ENCODE peak calls at places on chromosomes 7 and 10, in eight cellular contexts. One of them, this sample, is unnamed.
A peak's percentile ranks its signal among the peaks of the same experiment; 100 is the strongest.

GRCh38 chr10:79386637-79387465 is 39.6 kb downstream of the PPIF start:
- DNase-seq in tibial artery: peak; percentile 18
- DNase-seq in GM13977: no peak
- DNase-seq in GM10248: peak; percentile 14
- DNase-seq in coronary artery: peak; percentile 68
- DNase-seq in lung: peak; percentile 26
- DNase-seq in fibroblast of the aortic adventitia: no peak
- DNase-seq in kidney epithelial cell: no peak
- DNase-seq in this sample: peak; percentile 11

GRCh38 chr10:4280481-4281206 is 495.6 kb upstream of the KLF6 start:
- DNase-seq in kidney epithelial cell: no peak
- DNase-seq in coronary artery: no peak
- DNase-seq in GM13977: no peak
- DNase-seq in lung: no peak
- DNase-seq in fibroblast of the aortic adventitia: peak; percentile 54
- DNase-seq in GM10248: no peak
- DNase-seq in tibial artery: no peak
- DNase-seq in this sample: no peak

GRCh38 chr7:98974906-98975816 is 96.8 kb downstream of the TRRAP start:
- DNase-seq in lung: no peak
- DNase-seq in tibial artery: no peak
- DNase-seq in kidney epithelial cell: no peak
- DNase-seq in GM10248: no peak
- DNase-seq in coronary artery: no peak
- DNase-seq in GM13977: no peak
- DNase-seq in fibroblast of the aortic adventitia: no peak
- DNase-seq in this sample: no peak

GRCh38 chr7:143382126-143382790 is 1.1 kb downstream of the ZYX start:
- DNase-seq in kidney epithelial cell: no peak
- DNase-seq in fibroblast of the aortic adventitia: no peak
- DNase-seq in tibial artery: no peak
- DNase-seq in GM13977: no peak
- DNase-seq in coronary artery: no peak
- DNase-seq in lung: no peak
- DNase-seq in GM10248: no peak
- DNase-seq in this sample: no peak

GRCh38 chr10:97479939-97480338 is 18.3 kb downstream of the MMS19 start:
- DNase-seq in tibial artery: no peak
- DNase-seq in GM10248: no peak
- DNase-seq in coronary artery: no peak
- DNase-seq in kidney epithelial cell: no peak
- DNase-seq in GM13977: no peak
- DNase-seq in lung: no peak
- DNase-seq in fibroblast of the aortic adventitia: no peak
- DNase-seq in this sample: no peak

GRCh38 chr10:132059760-132060508 is 5.8 kb upstream of the JAKMIP3 start:
- DNase-seq in GM10248: no peak
- DNase-seq in lung: no peak
- DNase-seq in GM13977: no peak
- DNase-seq in coronary artery: peak; percentile 43
- DNase-seq in kidney epithelial cell: no peak
- DNase-seq in fibroblast of the aortic adventitia: no peak
- DNase-seq in tibial artery: no peak
- DNase-seq in this sample: no peak

GRCh38 chr7:27184342-27185012 is 555 bp downstream of the HOXA11 start:
- DNase-seq in GM10248: no peak
- DNase-seq in coronary artery: peak; percentile 71
- DNase-seq in kidney epithelial cell: no peak
- DNase-seq in GM13977: peak; percentile 75
- DNase-seq in lung: no peak
- DNase-seq in tibial artery: peak; percentile 45
- DNase-seq in fibroblast of the aortic adventitia: no peak
- DNase-seq in this sample: peak; percentile 44

GRCh38 chr7:158684329-158684728 is 20.3 kb downstream of the NCAPG2 start:
- DNase-seq in tibial artery: no peak
- DNase-seq in GM10248: no peak
- DNase-seq in fibroblast of the aortic adventitia: peak; percentile 54
- DNase-seq in kidney epithelial cell: no peak
- DNase-seq in GM13977: no peak
- DNase-seq in lung: no peak
- DNase-seq in coronary artery: no peak
- DNase-seq in this sample: no peak

GRCh38 chr7:24133691-24134090 is 150.3 kb upstream of the NPY start:
- DNase-seq in GM10248: no peak
- DNase-seq in fibroblast of the aortic adventitia: no peak
- DNase-seq in lung: no peak
- DNase-seq in GM13977: no peak
- DNase-seq in tibial artery: no peak
- DNase-seq in kidney epithelial cell: no peak
- DNase-seq in coronary artery: no peak
- DNase-seq in this sample: no peak

GRCh38 chr7:47326808-47327207 is 255.1 kb downstream of the TNS3 start:
- DNase-seq in GM13977: no peak
- DNase-seq in lung: no peak
- DNase-seq in GM10248: no peak
- DNase-seq in coronary artery: peak; percentile 73
- DNase-seq in tibial artery: peak; percentile 60
- DNase-seq in fibroblast of the aortic adventitia: peak; percentile 87
- DNase-seq in kidney epithelial cell: no peak
- DNase-seq in this sample: no peak

GRCh38 chr7:38382627-38383026 is 109.2 kb upstream of the TARP start:
- DNase-seq in lung: no peak
- DNase-seq in GM13977: no peak
- DNase-seq in tibial artery: no peak
- DNase-seq in GM10248: no peak
- DNase-seq in kidney epithelial cell: no peak
- DNase-seq in coronary artery: no peak
- DNase-seq in fibroblast of the aortic adventitia: peak; percentile 16
- DNase-seq in this sample: no peak

GRCh38 chr7:148662646-148663045 is 36.1 kb upstream of the CUL1 start:
- DNase-seq in tibial artery: no peak
- DNase-seq in GM10248: no peak
- DNase-seq in lung: no peak
- DNase-seq in kidney epithelial cell: no peak
- DNase-seq in GM13977: no peak
- DNase-seq in fibroblast of the aortic adventitia: no peak
- DNase-seq in coronary artery: no peak
- DNase-seq in this sample: no peak

GRCh38 chr10:34078798-34079470 is 736.2 kb downstream of the PARD3 start:
- DNase-seq in fibroblast of the aortic adventitia: peak; percentile 90
- DNase-seq in lung: peak; percentile 38
- DNase-seq in kidney epithelial cell: no peak
- DNase-seq in tibial artery: peak; percentile 75
- DNase-seq in coronary artery: peak; percentile 86
- DNase-seq in GM13977: no peak
- DNase-seq in GM10248: no peak
- DNase-seq in this sample: no peak

GRCh38 chr7:18961997-18962396 is 155.4 kb downstream of the TWIST1 start:
- DNase-seq in kidney epithelial cell: no peak
- DNase-seq in fibroblast of the aortic adventitia: peak; percentile 76
- DNase-seq in GM10248: no peak
- DNase-seq in coronary artery: no peak
- DNase-seq in GM13977: no peak
- DNase-seq in lung: no peak
- DNase-seq in tibial artery: no peak
- DNase-seq in this sample: no peak

GRCh38 chr7:99499356-99499712 is 747 bp downstream of the ZNF394 start:
- DNase-seq in lung: no peak
- DNase-seq in GM10248: peak; percentile 41
- DNase-seq in fibroblast of the aortic adventitia: peak; percentile 17
- DNase-seq in kidney epithelial cell: no peak
- DNase-seq in GM13977: peak; percentile 36
- DNase-seq in coronary artery: no peak
- DNase-seq in tibial artery: no peak
- DNase-seq in this sample: no peak

GRCh38 chr7:68314208-68314607 is 1284.1 kb upstream of the AUTS2 start:
- DNase-seq in lung: no peak
- DNase-seq in kidney epithelial cell: no peak
- DNase-seq in GM13977: no peak
- DNase-seq in fibroblast of the aortic adventitia: no peak
- DNase-seq in coronary artery: no peak
- DNase-seq in GM10248: no peak
- DNase-seq in tibial artery: no peak
- DNase-seq in this sample: no peak

GRCh38 chr7:13988011-13988410 is 1.5 kb downstream of the ETV1 start:
- DNase-seq in coronary artery: no peak
- DNase-seq in kidney epithelial cell: no peak
- DNase-seq in GM13977: no peak
- DNase-seq in lung: no peak
- DNase-seq in fibroblast of the aortic adventitia: peak; percentile 51
- DNase-seq in GM10248: no peak
- DNase-seq in tibial artery: no peak
- DNase-seq in this sample: no peak

GRCh38 chr7:322708-323111 is 32.7 kb downstream of the FOXL3 start:
- DNase-seq in GM13977: no peak
- DNase-seq in kidney epithelial cell: no peak
- DNase-seq in GM10248: no peak
- DNase-seq in lung: no peak
- DNase-seq in fibroblast of the aortic adventitia: no peak
- DNase-seq in tibial artery: no peak
- DNase-seq in coronary artery: no peak
- DNase-seq in this sample: no peak

GRCh38 chr10:82811621-82812020 is 936.6 kb downstream of the NRG3 start:
- DNase-seq in coronary artery: no peak
- DNase-seq in fibroblast of the aortic adventitia: peak; percentile 16
- DNase-seq in lung: no peak
- DNase-seq in kidney epithelial cell: no peak
- DNase-seq in GM13977: no peak
- DNase-seq in GM10248: peak; percentile 12
- DNase-seq in tibial artery: no peak
- DNase-seq in this sample: no peak

GRCh38 chr7:124765401-124766352 is at the start of gene GPR37:
- DNase-seq in coronary artery: no peak
- DNase-seq in GM13977: peak; percentile 77
- DNase-seq in tibial artery: no peak
- DNase-seq in kidney epithelial cell: no peak
- DNase-seq in lung: peak; percentile 58
- DNase-seq in GM10248: peak; percentile 69
- DNase-seq in fibroblast of the aortic adventitia: peak; percentile 51
- DNase-seq in this sample: no peak

GRCh38 chr10:3623746-3624145 is 161.3 kb downstream of the KLF6 start:
- DNase-seq in lung: no peak
- DNase-seq in tibial artery: no peak
- DNase-seq in fibroblast of the aortic adventitia: peak; percentile 85
- DNase-seq in coronary artery: no peak
- DNase-seq in GM13977: no peak
- DNase-seq in kidney epithelial cell: no peak
- DNase-seq in GM10248: no peak
- DNase-seq in this sample: no peak

GRCh38 chr7:80732635-80733034 is 94.2 kb downstream of the CD36 start:
- DNase-seq in tibial artery: no peak
- DNase-seq in GM10248: no peak
- DNase-seq in GM13977: no peak
- DNase-seq in kidney epithelial cell: no peak
- DNase-seq in fibroblast of the aortic adventitia: no peak
- DNase-seq in coronary artery: no peak
- DNase-seq in lung: no peak
- DNase-seq in this sample: no peak
- TF ChIP-seq CTCF in tibial artery: no peak
- TF ChIP-seq CTCF in GM10248: no peak
- TF ChIP-seq CTCF in GM13977: peak; percentile 40
- TF ChIP-seq CTCF in kidney epithelial cell: peak; percentile 19
- TF ChIP-seq CTCF in fibroblast of the aortic adventitia: no peak
- TF ChIP-seq CTCF in coronary artery: no peak
- TF ChIP-seq CTCF in lung: no peak
- TF ChIP-seq CTCF in this sample: no peak

DNA sequence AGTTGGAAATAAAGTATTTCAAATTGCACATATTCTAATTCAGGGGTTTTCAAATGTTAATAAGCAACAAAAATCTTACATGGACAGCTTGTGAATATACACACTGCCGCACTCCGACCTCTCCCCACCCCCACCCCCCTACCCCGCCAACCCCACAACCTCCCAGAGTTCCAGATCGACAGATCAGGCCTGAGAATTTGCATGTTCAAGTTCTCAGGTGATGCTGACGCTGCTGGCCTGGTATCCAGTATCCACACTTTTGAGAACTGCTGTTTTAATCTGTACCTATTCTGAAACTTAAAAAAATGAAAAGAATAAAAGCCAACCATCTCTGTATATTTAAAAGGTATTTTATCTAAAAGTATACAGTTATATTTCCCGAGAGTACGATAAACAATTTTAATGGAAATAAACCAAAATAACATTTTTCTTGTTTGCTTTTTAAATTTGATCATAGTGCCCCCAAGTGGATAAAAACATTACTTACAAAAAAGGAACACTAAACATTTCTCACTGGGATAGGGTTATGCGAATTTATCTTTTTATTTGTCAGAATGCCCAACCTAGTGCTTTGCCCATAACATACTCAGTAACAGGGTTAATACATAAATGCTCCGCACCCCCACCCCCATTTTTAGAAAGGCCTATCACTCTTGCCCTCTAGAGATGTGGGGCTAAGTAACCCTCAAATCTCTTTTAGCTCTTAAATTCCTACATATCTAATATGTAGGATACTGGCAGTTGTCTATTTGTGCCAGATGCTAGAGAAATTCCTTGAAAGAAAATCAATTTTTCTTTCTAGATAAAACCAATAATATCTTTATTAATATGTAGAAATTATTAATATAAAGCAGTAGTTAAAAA is 166.3 kb downstream of the RNF133 start:
- DNase-seq in kidney epithelial cell: no peak
- DNase-seq in GM13977: peak; percentile 2
- DNase-seq in fibroblast of the aortic adventitia: peak; percentile 50
- DNase-seq in GM10248: peak; percentile 5
- DNase-seq in coronary artery: no peak
- DNase-seq in tibial artery: no peak
- DNase-seq in lung: no peak
- DNase-seq in this sample: no peak
- TF ChIP-seq CTCF in kidney epithelial cell: peak; percentile 35
- TF ChIP-seq CTCF in GM13977: peak; percentile 39
- TF ChIP-seq CTCF in fibroblast of the aortic adventitia: peak; percentile 38
- TF ChIP-seq CTCF in GM10248: peak; percentile 13
- TF ChIP-seq CTCF in coronary artery: no peak
- TF ChIP-seq CTCF in tibial artery: no peak
- TF ChIP-seq CTCF in lung: no peak
- TF ChIP-seq CTCF in this sample: no peak

GRCh38 chr10:112775347-112775746 is 174.7 kb upstream of the TCF7L2 start:
- DNase-seq in kidney epithelial cell: no peak
- DNase-seq in coronary artery: no peak
- DNase-seq in fibroblast of the aortic adventitia: peak; percentile 46
- DNase-seq in GM10248: no peak
- DNase-seq in tibial artery: no peak
- DNase-seq in GM13977: no peak
- DNase-seq in lung: no peak
- DNase-seq in this sample: no peak
- TF ChIP-seq CTCF in kidney epithelial cell: peak; percentile 33
- TF ChIP-seq CTCF in coronary artery: no peak
- TF ChIP-seq CTCF in fibroblast of the aortic adventitia: peak; percentile 37
- TF ChIP-seq CTCF in GM10248: no peak
- TF ChIP-seq CTCF in tibial artery: no peak
- TF ChIP-seq CTCF in GM13977: no peak
- TF ChIP-seq CTCF in lung: no peak
- TF ChIP-seq CTCF in this sample: no peak

DNA sequence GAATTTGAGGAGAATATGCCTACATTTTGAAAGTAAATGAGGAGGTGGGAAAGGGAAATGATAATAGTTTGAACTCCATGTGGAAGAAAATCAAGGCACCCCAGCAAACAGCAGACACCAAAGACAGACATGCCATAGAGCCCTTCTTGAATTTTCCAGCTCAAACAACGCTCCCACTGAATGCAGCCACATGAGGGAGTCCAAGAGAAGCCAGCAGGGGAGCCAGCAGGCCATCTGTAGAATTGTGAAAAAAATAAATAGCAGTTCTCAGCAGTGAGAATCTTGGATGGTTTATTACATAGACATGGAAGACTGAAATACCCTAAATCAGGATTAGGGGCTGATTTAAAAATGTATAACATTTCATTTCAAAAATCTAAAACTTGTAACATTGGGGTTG is 1567.3 kb upstream of the LRRTM3 start:
- DNase-seq in coronary artery: no peak
- DNase-seq in lung: no peak
- DNase-seq in kidney epithelial cell: no peak
- DNase-seq in GM10248: peak; percentile 2
- DNase-seq in GM13977: no peak
- DNase-seq in fibroblast of the aortic adventitia: no peak
- DNase-seq in tibial artery: no peak
- DNase-seq in this sample: no peak
- TF ChIP-seq CTCF in coronary artery: no peak
- TF ChIP-seq CTCF in lung: no peak
- TF ChIP-seq CTCF in kidney epithelial cell: peak; percentile 77
- TF ChIP-seq CTCF in GM10248: peak; percentile 40
- TF ChIP-seq CTCF in GM13977: peak; percentile 38
- TF ChIP-seq CTCF in fibroblast of the aortic adventitia: no peak
- TF ChIP-seq CTCF in tibial artery: no peak
- TF ChIP-seq CTCF in this sample: no peak